ENCODE peak calls at places on chromosomes 7 and 10, in four cellular contexts. P, Y, L and Q are unnamed samples.

GRCh38 chr10:14665304-14665703 is 109.4 kb downstream of the FAM107B start:
- DNase-seq in P (no peak), Y (no peak), L (peak; percentile 47), Q (peak; percentile 29)

GRCh38 chr10:1214882-1215540 is 158.8 kb downstream of the WDR37 start:
- DNase-seq in P (peak; percentile 58), Y (no peak), L (no peak), Q (no peak)

GRCh38 chr10:79424221-79425073 is 21.0 kb downstream of the ZCCHC24 start:
- DNase-seq in P (peak; percentile 54), Y (peak; percentile 52), L (peak; percentile 66), Q (peak; percentile 66)

GRCh38 chr10:77644557-77645243 is 7.1 kb upstream of the KCNMA1 start:
- DNase-seq in P (no peak), Y (no peak), L (no peak), Q (no peak)

GRCh38 chr7:46930336-46930735 is 651.6 kb downstream of the TNS3 start:
- DNase-seq in P (no peak), Y (peak; percentile 97), L (no peak), Q (no peak)

GRCh38 chr7:149780636-149781419 is 7.4 kb upstream of the ZNF467 start:
- DNase-seq in P (no peak), Y (no peak), L (no peak), Q (no peak)

GRCh38 chr7:134461921-134462320 is 3.0 kb upstream of the AKR1B1 start:
- DNase-seq in P (no peak), Y (no peak), L (no peak), Q (no peak)

GRCh38 chr10:35463878-35464277 is 127.6 kb downstream of the CCNY start:
- DNase-seq in P (no peak), Y (no peak), L (no peak), Q (no peak)

GRCh38 chr7:33601081-33601480 is 304.3 kb upstream of the BMPER start:
- DNase-seq in P (no peak), Y (no peak), L (no peak), Q (no peak)

GRCh38 chr7:127650842-127651555 is 995 bp upstream of the SND1 start:
- DNase-seq in P (peak; percentile 81), Y (peak; percentile 39), L (no peak), Q (peak; percentile 8)

GRCh38 chr7:47198159-47198558 is 383.8 kb downstream of the TNS3 start:
- DNase-seq in P (no peak), Y (peak; percentile 19), L (no peak), Q (no peak)

GRCh38 chr7:53022893-53023292 is 12.5 kb upstream of the POM121L12 start:
- DNase-seq in P (no peak), Y (no peak), L (no peak), Q (no peak)

GRCh38 chr7:46317256-46317655 is 396.2 kb upstream of the IGFBP3 start:
- DNase-seq in P (no peak), Y (peak; percentile 46), L (no peak), Q (no peak)

GRCh38 chr10:42753507-42754154 is 29.0 kb upstream of the BMS1 start:
- DNase-seq in P (peak; percentile 80), Y (no peak), L (peak; percentile 18), Q (no peak)

GRCh38 chr10:17430647-17431355 is 23.6 kb downstream of the ST8SIA6 start:
- DNase-seq in P (no peak), Y (peak; percentile 73), L (peak; percentile 78), Q (peak; percentile 83)

GRCh38 chr7:17871815-17872533 is 68.3 kb downstream of the SNX13 start:
- DNase-seq in P (no peak), Y (no peak), L (no peak), Q (no peak)

GRCh38 chr7:142445019-142445686 is 187.3 kb upstream of the PRSS58 start:
- DNase-seq in P (no peak), Y (no peak), L (no peak), Q (no peak)

GRCh38 chr10:114024876-114025609 is 18.6 kb upstream of the ADRB1 start:
- DNase-seq in P (peak; percentile 82), Y (peak; percentile 20), L (peak; percentile 27), Q (no peak)

GRCh38 chr7:10521306-10521705 is 452.4 kb upstream of the PHF14 start:
- DNase-seq in P (no peak), Y (no peak), L (no peak), Q (no peak)

GRCh38 chr7:117997862-117998825 is 124.9 kb upstream of the CTTNBP2 start:
- DNase-seq in P (no peak), Y (no peak), L (no peak), Q (no peak)

GRCh38 chr7:158027646-158028045 is 560.0 kb downstream of the PTPRN2 start:
- DNase-seq in P (no peak), Y (no peak), L (no peak), Q (no peak)
- H3K9me3 ChIP-seq in P (no peaks in the 10 kb centered on the region), Y (peaks cover 62% of the 10 kb centered on the region), L (no peaks in the 10 kb centered on the region), Q (no peaks in the 10 kb centered on the region)

DNA sequence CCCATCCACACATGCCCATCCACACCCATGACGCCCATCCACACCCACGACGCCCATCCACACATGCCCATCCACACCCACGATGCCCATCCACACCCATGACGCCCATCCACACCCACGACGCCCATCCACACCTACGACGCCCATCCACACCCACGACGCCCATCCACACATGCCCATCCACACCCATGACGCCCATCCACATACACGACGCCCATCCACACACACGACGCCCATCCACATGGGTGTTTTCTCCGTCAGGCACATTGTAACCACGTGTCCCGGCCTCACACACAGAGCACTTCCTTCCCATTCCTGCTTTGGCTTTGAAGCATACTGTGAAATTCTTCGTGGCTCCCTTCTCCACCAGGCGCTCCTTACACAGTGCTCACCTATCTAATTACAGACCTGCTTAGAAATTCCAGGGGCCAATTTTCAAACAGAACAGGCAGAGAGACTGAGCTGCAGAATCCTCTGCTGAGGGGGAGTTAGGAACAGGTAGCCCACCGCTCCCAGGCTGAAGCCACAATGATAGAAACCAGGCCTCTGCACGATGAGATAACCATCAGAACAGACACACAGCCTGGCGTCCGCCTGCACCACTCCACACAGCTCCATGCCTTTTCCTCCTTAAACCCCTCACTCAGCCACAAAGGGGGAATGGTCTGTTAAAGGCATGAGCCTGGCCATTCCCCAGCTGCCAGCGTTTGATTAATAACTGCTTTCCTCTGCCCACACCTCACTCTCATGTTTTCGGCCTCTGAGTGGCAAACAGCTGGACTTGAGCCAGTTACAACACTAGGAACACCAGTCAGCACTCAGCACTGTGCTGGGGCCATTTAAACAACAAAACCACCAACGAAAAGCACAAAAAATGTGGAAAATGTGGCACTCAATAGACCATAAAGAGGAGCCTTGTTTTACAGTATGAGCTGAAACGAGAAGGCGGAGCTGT is 501.6 kb downstream of the PTPRN2 start:
- DNase-seq in P (peak; percentile 41), Y (no peak), L (no peak), Q (no peak)
- H3K9me3 ChIP-seq in P (no peaks in the 10 kb centered on the region), Y (peaks cover 46% of the 10 kb centered on the region), L (no peaks in the 10 kb centered on the region), Q (no peaks in the 10 kb centered on the region)

GRCh38 chr7:27242046-27242579 is 489 bp upstream of the EVX1 start:
- DNase-seq in P (no peak), Y (no peak), L (no peak), Q (no peak)

GRCh38 chr7:27241189-27242045 is 1.2 kb upstream of the EVX1 start:
- DNase-seq in P (no peak), Y (no peak), L (no peak), Q (no peak)

GRCh38 chr7:27237735-27238334 is 4.8 kb upstream of the EVX1 start:
- DNase-seq in P (no peak), Y (peak; percentile 5), L (no peak), Q (no peak)

GRCh38 chr7:27238979-27239779 is 3.4 kb upstream of the EVX1 start:
- DNase-seq in P (no peak), Y (no peak), L (no peak), Q (no peak)

DNA sequence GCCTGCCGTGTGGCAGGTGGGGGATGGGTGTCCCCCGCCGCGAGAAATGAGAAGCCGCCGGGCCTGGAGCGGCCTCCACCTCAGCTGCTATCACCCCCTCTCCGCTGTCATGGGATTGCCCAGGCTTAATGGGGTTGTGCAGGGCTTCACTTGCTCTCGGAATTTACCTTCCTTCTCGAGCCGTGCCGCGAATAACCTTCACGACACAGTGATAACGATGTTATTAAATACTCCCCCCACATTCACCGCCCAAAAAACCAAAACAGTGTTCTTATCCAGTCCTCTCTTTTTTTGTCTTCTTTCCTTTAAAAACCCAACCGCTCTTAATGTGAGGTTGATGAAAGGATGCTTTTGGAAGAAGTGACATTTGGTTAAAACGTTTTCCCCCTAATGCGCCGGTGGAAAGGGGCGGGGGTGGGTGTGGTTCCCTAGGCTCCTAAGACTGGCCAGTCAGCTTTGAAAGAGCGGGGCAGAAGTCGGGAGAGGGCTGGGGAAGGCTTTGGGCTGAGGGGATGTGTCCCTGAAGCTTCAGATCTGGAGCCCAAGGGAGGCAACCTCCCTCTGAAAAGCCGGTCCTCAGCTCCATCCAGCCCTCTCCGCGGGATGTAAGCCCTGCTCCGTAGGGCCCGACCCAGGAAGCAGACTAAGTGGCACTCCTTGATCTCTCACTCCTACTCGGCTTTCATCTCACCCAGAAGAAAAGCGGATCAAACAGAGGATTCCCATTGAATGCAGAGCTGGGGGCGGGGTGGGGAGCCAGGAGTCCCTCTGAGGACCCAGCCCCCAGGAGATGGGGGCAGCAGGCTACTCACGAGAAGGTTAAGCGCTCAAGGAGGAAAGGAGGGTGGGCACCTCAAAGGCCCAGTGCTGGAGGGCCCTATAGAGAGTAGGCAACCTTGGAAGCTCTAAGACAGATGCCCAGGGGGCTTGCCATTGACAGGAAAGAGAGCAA is 2.5 kb upstream of the EVX1 start:
- DNase-seq in P (no peak), Y (no peak), L (no peak), Q (no peak)
- H3K9me3 ChIP-seq in P (no peaks in the 10 kb centered on the region), Y (peaks cover 20% of the 10 kb centered on the region), L (no peaks in the 10 kb centered on the region), Q (no peaks in the 10 kb centered on the region)

GRCh38 chr10:131314799-131315198 is 3.3 kb upstream of the TCERG1L start:
- DNase-seq in P (peak; percentile 56), Y (no peak), L (no peak), Q (no peak)
- H3K9me3 ChIP-seq in P (no peaks in the 10 kb centered on the region), Y (peaks cover 31% of the 10 kb centered on the region), L (no peaks in the 10 kb centered on the region), Q (no peaks in the 10 kb centered on the region)

GRCh38 chr7:63040966-63041610 is 957.6 kb upstream of the ZNF722 start:
- DNase-seq in P (no peak), Y (no peak), L (no peak), Q (no peak)

GRCh38 chr7:63039882-63040281 is 958.8 kb upstream of the ZNF722 start:
- DNase-seq in P (no peak), Y (no peak), L (no peak), Q (no peak)

GRCh38 chr7:63042730-63043511 is 955.7 kb upstream of the ZNF722 start:
- DNase-seq in P (no peak), Y (no peak), L (no peak), Q (no peak)

GRCh38 chr7:63040336-63040735 is 958.3 kb upstream of the ZNF722 start:
- DNase-seq in P (no peak), Y (no peak), L (no peak), Q (no peak)

DNA sequence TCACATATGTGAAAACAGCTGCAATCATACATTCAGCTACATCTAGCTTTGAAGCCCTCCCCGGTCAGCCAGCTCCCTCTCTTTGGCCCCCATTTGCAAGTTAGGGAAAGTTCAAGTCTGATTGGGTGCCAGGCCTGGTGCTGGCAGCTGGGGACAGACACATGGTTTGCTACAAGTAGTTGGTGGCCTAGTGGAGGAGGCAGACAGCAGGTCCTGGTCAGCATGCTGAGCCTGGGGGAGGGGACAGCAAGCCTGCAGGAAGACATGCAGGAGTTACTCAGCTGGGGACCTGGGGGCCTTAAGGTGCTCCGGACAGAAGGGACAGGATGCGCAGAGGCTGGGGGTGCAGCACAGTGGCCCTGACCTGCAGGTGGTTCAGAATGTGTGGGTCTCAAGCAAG is 956.9 kb upstream of the ZNF722 start:
- DNase-seq in P (no peak), Y (no peak), L (no peak), Q (no peak)
- H3K9me3 ChIP-seq in P (no peaks in the 10 kb centered on the region), Y (peaks cover 56% of the 10 kb centered on the region), L (no peaks in the 10 kb centered on the region), Q (no peaks in the 10 kb centered on the region)

GRCh38 chr7:8085420-8085819 is 116.8 kb downstream of the GLCCI1 start:
- DNase-seq in P (no peak), Y (no peak), L (no peak), Q (no peak)
- H3K9me3 ChIP-seq in P (no peaks in the 10 kb centered on the region), Y (no peaks in the 10 kb centered on the region), L (no peaks in the 10 kb centered on the region), Q (no peaks in the 10 kb centered on the region)